ENCODE peak calls at places on chromosomes 1 and 21, in five cellular contexts. U, Q, R, V and S are unnamed samples.

GRCh38 chr21:17270234-17270633 is 242.6 kb upstream of the CXADR start:
- DNase-seq in V (peak; percentile 52), U (no peak), R (no peak), Q (peak; percentile 66), S (peak; percentile 24)

GRCh38 chr1:65395887-65396612 is 24.4 kb upstream of the LEPR start:
- DNase-seq in U (no peak), V (peak; percentile 18), Q (peak; percentile 81), R (no peak), S (no peak)

GRCh38 chr21:28769683-28770082 is 223.0 kb downstream of the LTN1 start:
- DNase-seq in R (no peak), U (no peak), Q (peak; percentile 44), V (no peak), S (no peak)

GRCh38 chr1:6962390-6962955 is 177.2 kb downstream of the CAMTA1 start:
- DNase-seq in R (peak; percentile 26), V (peak; percentile 67), U (peak; percentile 63), Q (no peak), S (peak; percentile 11)

GRCh38 chr1:12460911-12461621 is 156.9 kb downstream of the DHRS3 start:
- DNase-seq in R (peak; percentile 68), U (no peak), V (no peak), Q (no peak), S (peak; percentile 67)

GRCh38 chr1:23667411-23667810 is 24.2 kb upstream of the RPL11 start:
- DNase-seq in V (no peak), Q (no peak), U (no peak), R (no peak), S (no peak)

GRCh38 chr1:35477870-35478269 is 79.3 kb downstream of the KIAA0319L start:
- DNase-seq in R (no peak), V (no peak), U (no peak), Q (no peak), S (no peak)

GRCh38 chr1:232667781-232668101 is 37.8 kb upstream of the SIPA1L2 start:
- DNase-seq in V (no peak), Q (no peak), U (no peak), R (no peak), S (no peak)

GRCh38 chr1:222919478-222919865 is 104.6 kb downstream of the DISP1 start:
- DNase-seq in R (no peak), Q (no peak), V (no peak), U (no peak), S (no peak)

GRCh38 chr1:187471555-187471954 is 642.8 kb downstream of the PLA2G4A start:
- DNase-seq in Q (peak; percentile 2), U (no peak), R (no peak), V (no peak), S (no peak)

GRCh38 chr1:187477103-187477502 is 648.4 kb downstream of the PLA2G4A start:
- DNase-seq in V (no peak), U (no peak), Q (peak; percentile 17), R (no peak), S (no peak)

GRCh38 chr1:187481581-187482148 is 652.9 kb downstream of the PLA2G4A start:
- DNase-seq in V (no peak), U (no peak), R (no peak), Q (no peak), S (no peak)

GRCh38 chr1:187474266-187474665 is 645.5 kb downstream of the PLA2G4A start:
- DNase-seq in R (no peak), U (no peak), Q (peak; percentile 1), V (no peak), S (no peak)

DNA sequence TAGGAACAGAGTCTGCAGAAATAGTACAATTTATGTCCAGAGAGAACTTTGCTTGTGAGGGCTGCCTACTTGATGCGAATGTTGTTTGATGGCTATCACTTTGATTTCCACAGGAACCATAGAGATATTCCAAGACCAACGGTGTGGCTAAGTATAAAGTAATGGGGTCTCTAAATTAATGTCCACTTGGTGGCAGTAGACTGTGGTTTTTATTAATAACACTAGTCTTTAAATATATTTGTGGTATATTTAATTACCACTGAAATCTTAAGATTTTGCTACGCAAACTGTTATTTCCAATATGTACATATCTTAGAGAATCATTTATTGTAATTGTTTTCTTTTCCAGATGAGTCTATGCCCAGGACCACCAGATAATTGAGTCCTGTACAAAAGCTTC is 647.9 kb downstream of the PLA2G4A start:
- DNase-seq in R (no peak), U (no peak), Q (peak; percentile 13), V (no peak), S (no peak)
- TF ChIP-seq CTCF in R (peak; percentile 15), U (no peak), Q (peak; percentile 7), V (peak; percentile 40), S (no peak)

GRCh38 chr1:51342591-51343206 is 12.3 kb upstream of the TTC39A start:
- DNase-seq in U (no peak), R (no peak), V (no peak), Q (no peak), S (no peak)
- TF ChIP-seq CTCF in U (no peak), R (no peak), V (no peak), Q (no peak), S (no peak)

GRCh38 chr1:59779949-59780348 is 34.8 kb upstream of the HOOK1 start:
- DNase-seq in U (no peak), V (no peak), R (no peak), Q (no peak), S (peak; percentile 37)
- TF ChIP-seq CTCF in U (no peak), V (peak; percentile 5), R (no peak), Q (no peak), S (no peak)

GRCh38 chr1:18884419-18884717 is 18.0 kb downstream of the ALDH4A1 start:
- DNase-seq in Q (no peak), V (no peak), R (no peak), U (no peak), S (no peak)
- TF ChIP-seq CTCF in Q (no peak), V (no peak), R (no peak), U (no peak), S (no peak)